ENCODE peak calls at places on chromosome 14, in five cellular contexts. U is ovary; E is CD8-positive, alpha-beta T cell; V is body of pancreas; X is PC-9. P is an unnamed sample. For H3K4me1, the result is how much of the 10 kb centered on the place peaks cover.

GRCh38 chr14:81509838-81510452 is 23.7 kb downstream of the SEL1L start:
- DNase-seq in U (no peak), E (no peak), V (no peak), X (no peak), P (peak)

GRCh38 chr14:66813636-66814035 is 305.7 kb downstream of the GPHN start:
- DNase-seq in U (no peak), E (no peak), V (no peak), X (no peak), P (no peak)

GRCh38 chr14:50957296-50957695 is 13.0 kb upstream of the PYGL start:
- DNase-seq in U (no peak), E (no peak), V (no peak), X (no peak), P (no peak)

GRCh38 chr14:53168786-53169185 is 15.7 kb upstream of the DDHD1 start:
- DNase-seq in U (no peak), E (no peak), V (no peak), X (no peak), P (no peak)

GRCh38 chr14:32618991-32619390 is 289.9 kb downstream of the AKAP6 start:
- DNase-seq in U (no peak), E (no peak), V (no peak), X (no peak), P (no peak)

GRCh38 chr14:64654072-64654899 is 49.9 kb upstream of the PLEKHG3 start:
- DNase-seq in U (no peak), E (no peak), V (no peak), X (no peak), P (no peak)

GRCh38 chr14:56002316-56002715 is 115.9 kb upstream of the PELI2 start:
- DNase-seq in U (no peak), E (no peak), V (no peak), X (no peak), P (no peak)

GRCh38 chr14:51676549-51676948 is 24.8 kb downstream of the FRMD6 start:
- DNase-seq in U (no peak), E (no peak), V (no peak), X (no peak), P (no peak)

GRCh38 chr14:63664143-63664460 is 22.4 kb upstream of the WDR89 start:
- DNase-seq in U (no peak), E (no peak), V (no peak), X (no peak), P (no peak)

GRCh38 chr14:55625481-55625880 is 45.5 kb downstream of the KTN1 start:
- DNase-seq in U (no peak), E (no peak), V (no peak), X (no peak), P (no peak)

GRCh38 chr14:65044596-65044959 is 57.7 kb downstream of the MAX start:
- DNase-seq in U (no peak), E (no peak), V (no peak), X (no peak), P (no peak)

GRCh38 chr14:106831322-106831720 is 1304.9 kb downstream of the TMEM121 start:
- DNase-seq in U (no peak), E (no peak), V (no peak), X (no peak), P (peak)

GRCh38 chr14:76836029-76836630 is 9.9 kb downstream of the LRRC74A start:
- DNase-seq in U (peak), E (no peak), V (peak), X (peak), P (no peak)

GRCh38 chr14:102088012-102088792 is 1.4 kb upstream of the HSP90AA1 start:
- DNase-seq in U (peak), E (peak), V (peak), X (peak), P (no peak)

GRCh38 chr14:26323781-26324363 is 274.0 kb downstream of the NOVA1 start:
- DNase-seq in U (no peak), E (no peak), V (no peak), X (no peak), P (peak)

GRCh38 chr14:42140831-42141279 is 534.2 kb downstream of the LRFN5 start:
- DNase-seq in U (no peak), E (no peak), V (no peak), X (no peak), P (no peak)

GRCh38 chr14:74942608-74943007 is 12.8 kb downstream of the PGF start:
- DNase-seq in U (no peak), E (no peak), V (no peak), X (no peak), P (no peak)

GRCh38 chr14:59711083-59711482 is 134.5 kb upstream of the CCDC175 start:
- DNase-seq in U (no peak), E (no peak), V (no peak), X (no peak), P (no peak)

GRCh38 chr14:89259951-89260350 is 157.1 kb downstream of the FOXN3 start:
- DNase-seq in U (no peak), E (no peak), V (no peak), X (no peak), P (no peak)

GRCh38 chr14:69896080-69896479 is 16.9 kb downstream of the SMOC1 start:
- DNase-seq in U (no peak), E (no peak), V (no peak), X (no peak), P (no peak)

GRCh38 chr14:56686416-56686815 is 106.8 kb downstream of the TMEM260 start:
- DNase-seq in U (no peak), E (no peak), V (peak), X (no peak), P (peak)

GRCh38 chr14:22837750-22838538 is 1.6 kb downstream of the MMP14 start:
- DNase-seq in U (peak), E (no peak), V (no peak), X (no peak), P (no peak)
- H3K4me3 ChIP-seq in U (peak), E (peak), V (peak), X (no peak), P (no peak)

GRCh38 chr14:72793154-72793725 is 100.7 kb downstream of the DPF3 start:
- DNase-seq in U (no peak), E (no peak), V (no peak), X (no peak), P (no peak)
- H3K4me1 ChIP-seq in U (under half), E (under half), V (under half), X (under half), P (under half)

GRCh38 chr14:54603362-54603761 is 36.4 kb downstream of the SAMD4A start:
- DNase-seq in U (no peak), E (no peak), V (no peak), X (peak), P (no peak)
- H3K4me3 ChIP-seq in U (no peak), E (no peak), V (no peak), X (no peak), P (no peak)

DNA sequence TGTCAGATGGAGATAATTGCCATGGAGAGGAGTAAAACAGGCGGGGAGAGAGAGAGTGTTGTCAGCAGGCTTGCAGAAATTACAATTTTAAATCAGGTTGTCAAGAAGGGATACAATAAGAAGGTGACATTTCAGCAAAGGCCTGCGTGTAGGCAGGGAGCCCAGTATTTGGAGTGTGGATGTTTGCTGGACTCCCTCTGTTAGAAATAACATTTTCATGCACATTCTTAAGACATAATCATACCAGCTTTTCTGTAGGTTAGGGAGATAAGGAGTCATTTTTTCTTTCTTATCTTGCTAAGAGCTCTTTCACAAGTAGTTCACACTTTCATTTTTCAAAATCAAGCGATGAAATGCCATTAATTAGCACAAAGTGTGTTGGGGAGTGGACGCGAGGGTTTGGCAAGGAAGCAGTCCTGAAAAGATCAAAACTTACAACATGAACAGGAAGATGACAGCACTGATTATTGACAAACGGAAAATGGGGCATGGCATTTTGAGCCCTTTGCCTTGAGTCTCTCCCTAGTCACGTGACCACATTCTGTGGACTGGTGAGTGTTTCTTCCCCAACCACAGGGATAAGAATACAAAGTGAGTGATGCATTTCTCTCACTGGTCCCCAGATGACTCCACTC is 160.2 kb downstream of the DAD1 start:
- DNase-seq in U (no peak), E (no peak), V (no peak), X (no peak), P (no peak)
- H3K4me1 ChIP-seq in U (under half), E (under half), V (under half), X (half or more), P (under half)